ENCODE peak calls at places on chromosomes 3 and 15, in ten cellular contexts. F, I, L, O, K, T, X, M, A and E are unnamed samples.

GRCh38 chr3:67790043-67790442 is 135.6 kb upstream of the SUCLG2 start:
- DNase-seq in X (peak; percentile 75), I (peak; percentile 36), K (peak; percentile 7), F (peak; percentile 44), O (peak; percentile 62), M (peak; percentile 76), L (peak; percentile 54), A (peak; percentile 83), T (peak; percentile 49), E (no peak)

GRCh38 chr3:41095702-41096101 is 103.6 kb upstream of the CTNNB1 start:
- DNase-seq in O (no peak), A (no peak), X (no peak), L (no peak), I (no peak), F (peak; percentile 26), T (no peak), K (no peak), M (no peak), E (no peak)

GRCh38 chr3:179149239-179149887 is 1.2 kb downstream of the PIK3CA start:
- DNase-seq in O (peak; percentile 21), L (peak; percentile 11), F (peak; percentile 10), M (no peak), T (peak; percentile 43), X (no peak), I (peak; percentile 21), A (peak; percentile 19), K (peak; percentile 27), E (peak; percentile 47)

GRCh38 chr15:85543741-85544155 is 163.3 kb downstream of the AKAP13 start:
- DNase-seq in L (no peak), T (no peak), K (no peak), I (no peak), A (peak; percentile 76), X (peak; percentile 55), O (no peak), F (no peak), M (peak; percentile 39), E (no peak)

GRCh38 chr3:123084738-123085237 is 18.0 kb downstream of the PDIA5 start:
- DNase-seq in F (no peak), I (no peak), M (no peak), K (no peak), L (no peak), O (no peak), X (peak; percentile 10), T (no peak), A (no peak), E (peak; percentile 88)

GRCh38 chr15:57037548-57037947 is 119.1 kb downstream of the TCF12 start:
- DNase-seq in T (no peak), K (no peak), X (no peak), O (no peak), L (no peak), M (no peak), I (no peak), F (no peak), A (no peak), E (no peak)

GRCh38 chr3:127860223-127860622 is 37.9 kb upstream of the MGLL start:
- DNase-seq in O (no peak), K (no peak), M (peak; percentile 10), I (no peak), F (no peak), A (peak; percentile 6), L (no peak), T (no peak), X (no peak), E (no peak)

GRCh38 chr15:30921781-30922371 is 18.2 kb downstream of the FAN1 start:
- DNase-seq in L (no peak), K (peak; percentile 25), A (peak; percentile 79), O (peak; percentile 62), I (no peak), F (no peak), M (no peak), X (peak; percentile 43), T (no peak), E (no peak)

GRCh38 chr15:58628206-58629057 is 121.1 kb downstream of the ADAM10 start:
- DNase-seq in I (no peak), X (no peak), K (no peak), T (no peak), A (no peak), O (no peak), M (no peak), F (no peak), L (peak; percentile 13), E (no peak)

GRCh38 chr3:177452487-177452886 is 255.2 kb upstream of the TBL1XR1 start:
- DNase-seq in L (no peak), I (no peak), T (peak; percentile 25), F (no peak), O (no peak), M (no peak), X (no peak), A (no peak), K (peak; percentile 95), E (peak; percentile 86)

GRCh38 chr3:182308328-182308727 is 485.0 kb upstream of the ATP11B start:
- DNase-seq in M (no peak), K (no peak), O (no peak), A (no peak), I (no peak), T (no peak), F (no peak), L (no peak), X (no peak), E (no peak)

GRCh38 chr3:114700637-114701234 is 406.9 kb downstream of the TIGIT start:
- DNase-seq in M (no peak), K (no peak), O (no peak), A (no peak), I (no peak), X (no peak), L (no peak), T (no peak), F (no peak), E (no peak)

GRCh38 chr3:36459177-36459576 is 78.9 kb downstream of the STAC start:
- DNase-seq in X (no peak), I (no peak), L (no peak), O (no peak), F (no peak), M (no peak), T (no peak), K (no peak), A (no peak), E (no peak)

GRCh38 chr15:74791007-74791406 is 9.1 kb downstream of the CSK start:
- DNase-seq in X (no peak), O (no peak), F (no peak), M (no peak), I (no peak), K (no peak), A (no peak), T (no peak), L (no peak), E (peak; percentile 52)

GRCh38 chr3:174356596-174356995 is 502.5 kb upstream of the NAALADL2 start:
- DNase-seq in L (no peak), K (no peak), A (no peak), X (no peak), M (no peak), O (no peak), F (no peak), I (no peak), T (no peak), E (no peak)

GRCh38 chr3:190059242-190059590 is 61.5 kb downstream of the P3H2 start:
- DNase-seq in A (no peak), M (no peak), K (peak; percentile 81), I (no peak), L (no peak), O (no peak), X (no peak), T (no peak), F (no peak), E (no peak)

GRCh38 chr3:16300881-16301359 is 35.9 kb downstream of the OXNAD1 start:
- DNase-seq in I (no peak), M (no peak), K (no peak), O (no peak), L (peak; percentile 39), F (no peak), A (no peak), X (no peak), T (no peak), E (no peak)

GRCh38 chr3:42012378-42012934 is 50.6 kb upstream of the ULK4 start:
- DNase-seq in A (no peak), L (peak; percentile 89), M (no peak), I (no peak), F (no peak), T (no peak), O (no peak), X (no peak), K (no peak), E (no peak)

GRCh38 chr3:177468331-177468730 is 271.0 kb upstream of the TBL1XR1 start:
- DNase-seq in A (no peak), K (peak; percentile 100), F (no peak), O (no peak), M (peak; percentile 87), I (no peak), L (no peak), T (peak; percentile 83), X (no peak), E (peak; percentile 69)

GRCh38 chr15:43316969-43317346 is 13.4 kb downstream of the LCMT2 start:
- DNase-seq in I (no peak), T (no peak), K (no peak), X (no peak), M (no peak), F (no peak), O (no peak), L (no peak), A (no peak), E (no peak)
- H3K4me2 ChIP-seq in I (no peak overlapping the region), T (no peak overlapping the region), K (no peak overlapping the region), X (no peak overlapping the region), M (no peak overlapping the region), F (no peak overlapping the region), O (no peak overlapping the region), L (no peak overlapping the region), A (no peak overlapping the region), E (no peak overlapping the region)

GRCh38 chr3:120678331-120678845 is 3.7 kb downstream of the HGD start:
- DNase-seq in X (no peak), A (peak; percentile 51), M (peak; percentile 74), F (no peak), I (no peak), O (peak; percentile 56), K (peak; percentile 71), T (peak; percentile 58), L (peak; percentile 5), E (peak; percentile 13)
- H3K4me2 ChIP-seq in X (no peak overlapping the region), A (peak overlapping the region; percentile 48), M (no peak overlapping the region), F (no peak overlapping the region), I (no peak overlapping the region), O (peak overlapping the region; percentile 25), K (peak overlapping the region; percentile 69), T (peak overlapping the region; percentile 50), L (peak overlapping the region; percentile 30), E (peak overlapping the region; percentile 79)

GRCh38 chr3:107790612-107791011 is 267.9 kb downstream of the BBX start:
- DNase-seq in F (no peak), M (no peak), A (no peak), K (no peak), X (no peak), T (no peak), L (no peak), I (no peak), O (no peak), E (no peak)
- H3K4me2 ChIP-seq in F (no peak overlapping the region), M (no peak overlapping the region), A (no peak overlapping the region), K (no peak overlapping the region), X (no peak overlapping the region), T (no peak overlapping the region), L (no peak overlapping the region), I (no peak overlapping the region), O (no peak overlapping the region), E (no peak overlapping the region)

DNA sequence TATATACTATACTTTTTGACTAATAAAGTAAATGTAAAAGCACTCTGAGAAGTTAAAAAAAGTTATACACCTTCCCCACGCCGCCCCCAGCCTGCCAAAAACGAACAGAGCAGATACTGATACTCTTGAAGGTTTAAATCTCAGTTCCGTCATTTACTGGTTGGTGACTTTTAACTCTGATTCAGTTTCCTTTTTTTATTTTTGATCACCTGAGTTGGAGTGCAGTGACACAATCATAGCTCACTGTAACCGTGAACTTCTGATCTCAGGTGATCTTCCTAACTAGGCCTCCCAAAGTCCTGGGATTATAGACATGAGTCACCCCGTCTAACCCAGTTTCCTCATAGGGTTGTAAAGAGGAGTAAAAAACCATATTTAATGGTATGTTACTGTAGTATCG is 3.3 kb upstream of the TIPIN start:
- DNase-seq in M (no peak), F (no peak), O (no peak), X (no peak), T (peak; percentile 76), K (no peak), A (no peak), I (no peak), L (peak; percentile 59), E (no peak)
- H3K4me2 ChIP-seq in M (no peak overlapping the region), F (no peak overlapping the region), O (no peak overlapping the region), X (no peak overlapping the region), T (peak overlapping the region; percentile 39), K (no peak overlapping the region), A (no peak overlapping the region), I (no peak overlapping the region), L (peak overlapping the region; percentile 60), E (no peak overlapping the region)